ENCODE peak calls at places on chromosomes 5 and 9, in nine cellular contexts. M, O, T, U, P, S, X, G and Z are unnamed samples.

GRCh38 chr5:76716456-76717157 is 681 bp downstream of the F2R start:
- DNase-seq in M (peak), O (no peak), T (peak), U (peak), P (no peak), S (peak), X (no peak), G (no peak), Z (no peak)

GRCh38 chr5:39815701-39816100 is 390.9 kb upstream of the DAB2 start:
- DNase-seq in M (no peak), O (peak), T (no peak), U (no peak), P (no peak), S (no peak), X (no peak), G (peak), Z (no peak)

GRCh38 chr5:88727705-88728313 is 155.2 kb downstream of the MEF2C start:
- DNase-seq in M (peak), O (no peak), T (no peak), U (no peak), P (peak), S (peak), X (no peak), G (peak), Z (no peak)

GRCh38 chr9:98062161-98062560 is 5.6 kb downstream of the NANS start:
- DNase-seq in M (no peak), O (no peak), T (no peak), U (no peak), P (no peak), S (no peak), X (no peak), G (no peak), Z (no peak)

GRCh38 chr9:114318416-114318815 is 4.5 kb upstream of the ORM1 start:
- DNase-seq in M (no peak), O (no peak), T (peak), U (no peak), P (no peak), S (no peak), X (no peak), G (no peak), Z (no peak)

GRCh38 chr9:136769710-136770191 is 5.4 kb upstream of the LCN15 start:
- DNase-seq in M (peak), O (no peak), T (peak), U (no peak), P (no peak), S (peak), X (no peak), G (no peak), Z (no peak)

GRCh38 chr9:97445119-97445701 is 33.3 kb downstream of the TDRD7 start:
- DNase-seq in M (no peak), O (no peak), T (no peak), U (no peak), P (peak), S (no peak), X (no peak), G (no peak), Z (no peak)

GRCh38 chr9:16012621-16013020 is 459.8 kb downstream of the CCDC171 start:
- DNase-seq in M (no peak), O (no peak), T (no peak), U (no peak), P (peak), S (no peak), X (no peak), G (no peak), Z (no peak)

GRCh38 chr5:10652151-10652550 is 88.3 kb downstream of the ANKRD33B start:
- DNase-seq in M (no peak), O (no peak), T (no peak), U (no peak), P (no peak), S (no peak), X (no peak), G (peak), Z (no peak)

GRCh38 chr5:14913141-14913540 is 41.6 kb upstream of the ANKH start:
- DNase-seq in M (no peak), O (peak), T (no peak), U (no peak), P (no peak), S (no peak), X (no peak), G (peak), Z (no peak)

GRCh38 chr9:131473891-131474290 is 28.8 kb upstream of the POMT1 start:
- DNase-seq in M (no peak), O (no peak), T (no peak), U (no peak), P (no peak), S (no peak), X (no peak), G (no peak), Z (no peak)

GRCh38 chr9:38129366-38129765 is 60.3 kb upstream of the SHB start:
- DNase-seq in M (no peak), O (no peak), T (no peak), U (peak), P (no peak), S (no peak), X (no peak), G (no peak), Z (no peak)

GRCh38 chr5:178931846-178932760 is 8.9 kb upstream of the ZNF454 start:
- DNase-seq in M (no peak), O (no peak), T (no peak), U (no peak), P (no peak), S (no peak), X (no peak), G (no peak), Z (no peak)

GRCh38 chr9:133759146-133759900 is 21.2 kb upstream of the SARDH start:
- DNase-seq in M (peak), O (no peak), T (no peak), U (no peak), P (no peak), S (no peak), X (no peak), G (no peak), Z (no peak)

GRCh38 chr9:136485651-136486050 is 2.8 kb upstream of the SEC16A start:
- DNase-seq in M (no peak), O (no peak), T (no peak), U (no peak), P (no peak), S (no peak), X (no peak), G (no peak), Z (no peak)

GRCh38 chr9:126276056-126276728 is 50.4 kb upstream of the MVB12B start:
- DNase-seq in M (no peak), O (no peak), T (no peak), U (no peak), P (no peak), S (no peak), X (no peak), G (no peak), Z (no peak)

GRCh38 chr5:77239126-77239741 is 28.8 kb downstream of the PDE8B start:
- DNase-seq in M (no peak), O (no peak), T (no peak), U (no peak), P (peak), S (no peak), X (no peak), G (no peak), Z (no peak)

GRCh38 chr5:153523196-153523595 is 32.7 kb downstream of the GRIA1 start:
- DNase-seq in M (no peak), O (peak), T (no peak), U (no peak), P (no peak), S (no peak), X (no peak), G (peak), Z (no peak)

GRCh38 chr9:82488702-82489578 is 500.4 kb downstream of the SPATA31D1 start:
- DNase-seq in M (no peak), O (peak), T (no peak), U (peak), P (peak), S (no peak), X (no peak), G (peak), Z (peak)

GRCh38 chr9:97577051-97577450 is 56.1 kb downstream of the TSTD2 start:
- DNase-seq in M (no peak), O (no peak), T (no peak), U (no peak), P (no peak), S (no peak), X (no peak), G (no peak), Z (no peak)

GRCh38 chr5:157912621-157913325 is 53.8 kb upstream of the CLINT1 start:
- DNase-seq in M (no peak), O (no peak), T (peak), U (no peak), P (peak), S (peak), X (no peak), G (no peak), Z (no peak)

GRCh38 chr5:166428264-166428663 is 1863.2 kb upstream of the WWC1 start:
- DNase-seq in M (no peak), O (no peak), T (no peak), U (no peak), P (no peak), S (peak), X (no peak), G (no peak), Z (no peak)

GRCh38 chr9:119963798-119964372 is 594.6 kb upstream of the BRINP1 start:
- DNase-seq in M (no peak), O (peak), T (no peak), U (no peak), P (peak), S (peak), X (peak), G (peak), Z (peak)

GRCh38 chr5:142686210-142686734 is 382 bp upstream of the FGF1 start:
- DNase-seq in M (no peak), O (no peak), T (no peak), U (no peak), P (peak), S (peak), X (no peak), G (peak), Z (no peak)

GRCh38 chr9:121558423-121558950 is 58.8 kb upstream of the GGTA1 start:
- DNase-seq in M (no peak), O (no peak), T (no peak), U (no peak), P (no peak), S (no peak), X (no peak), G (no peak), Z (no peak)

GRCh38 chr5:16456103-16456832 is 9.3 kb downstream of the ZNF622 start:
- DNase-seq in M (peak), O (peak), T (no peak), U (peak), P (peak), S (peak), X (no peak), G (peak), Z (peak)

GRCh38 chr5:179229331-179229761 is 115.9 kb downstream of the ADAMTS2 start:
- DNase-seq in M (no peak), O (no peak), T (no peak), U (no peak), P (no peak), S (no peak), X (no peak), G (no peak), Z (no peak)

GRCh38 chr5:123610665-123611406 is 98.9 kb downstream of the CSNK1G3 start:
- DNase-seq in M (peak), O (peak), T (peak), U (no peak), P (peak), S (peak), X (no peak), G (peak), Z (peak)

GRCh38 chr9:137305060-137305787 is 3.2 kb upstream of the NRARP start:
- DNase-seq in M (no peak), O (no peak), T (peak), U (no peak), P (peak), S (peak), X (peak), G (no peak), Z (no peak)

GRCh38 chr5:180786398-180787005 is 16.1 kb downstream of the MGAT1 start:
- DNase-seq in M (no peak), O (no peak), T (peak), U (no peak), P (no peak), S (no peak), X (no peak), G (no peak), Z (no peak)

GRCh38 chr9:4180907-4181605 is 118.8 kb downstream of the GLIS3 start:
- DNase-seq in M (no peak), O (no peak), T (no peak), U (no peak), P (peak), S (no peak), X (no peak), G (no peak), Z (no peak)

GRCh38 chr5:78964889-78965288 is 20.2 kb downstream of the ARSB start:
- DNase-seq in M (no peak), O (no peak), T (no peak), U (no peak), P (peak), S (peak), X (no peak), G (peak), Z (no peak)

GRCh38 chr5:141094481-141095262 is at the start of gene PCDHB2:
- DNase-seq in M (peak), O (peak), T (no peak), U (peak), P (peak), S (peak), X (peak), G (peak), Z (no peak)

GRCh38 chr5:139461176-139461575 is 1.4 kb downstream of the ECSCR start:
- DNase-seq in M (no peak), O (no peak), T (no peak), U (no peak), P (no peak), S (no peak), X (no peak), G (no peak), Z (no peak)

GRCh38 chr9:122389799-122390481 is 19.1 kb downstream of the PTGS1 start:
- DNase-seq in M (no peak), O (no peak), T (no peak), U (no peak), P (peak), S (no peak), X (no peak), G (no peak), Z (no peak)

GRCh38 chr9:74817281-74818181 is 70.2 kb downstream of the TRPM6 start:
- DNase-seq in M (no peak), O (no peak), T (peak), U (no peak), P (no peak), S (no peak), X (no peak), G (no peak), Z (no peak)

GRCh38 chr5:159965031-159965837 is 43.7 kb upstream of the TTC1 start:
- DNase-seq in M (no peak), O (no peak), T (peak), U (peak), P (peak), S (peak), X (peak), G (peak), Z (no peak)

DNA sequence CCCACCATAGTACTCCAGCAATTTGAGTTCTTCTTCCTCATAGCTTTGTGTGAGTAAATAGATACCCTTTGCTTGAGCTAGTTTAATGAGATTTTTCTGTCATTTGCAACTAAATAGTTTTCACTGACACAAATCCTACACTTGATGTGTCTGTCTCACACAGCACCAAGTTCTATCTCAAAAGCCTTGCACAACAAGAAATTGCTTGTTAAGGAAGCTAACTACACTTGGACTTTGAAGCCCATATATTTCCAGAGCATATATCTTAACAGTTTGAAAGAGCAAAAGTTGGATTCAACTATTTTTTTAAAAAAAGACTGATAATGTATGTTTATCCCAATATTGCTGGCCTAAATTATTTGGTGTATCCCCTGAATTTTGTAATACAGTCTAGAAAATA is 459.2 kb downstream of the ACTL7B start:
- DNase-seq in M (no peak), O (no peak), T (no peak), U (no peak), P (no peak), S (no peak), X (no peak), G (no peak), Z (no peak)
- TF ChIP-seq CTCF in M (no peak), O (no peak), T (no peak), U (no peak), P (no peak), S (no peak), X (no peak), G (no peak), Z (no peak)

GRCh38 chr9:93902780-93903655 is 52.1 kb downstream of the BARX1 start:
- DNase-seq in M (no peak), O (no peak), T (no peak), U (no peak), P (no peak), S (peak), X (no peak), G (no peak), Z (no peak)
- TF ChIP-seq CTCF in M (no peak), O (no peak), T (no peak), U (no peak), P (no peak), S (no peak), X (no peak), G (no peak), Z (no peak)

GRCh38 chr5:177365845-177366527 is 8.3 kb downstream of the RGS14 start:
- DNase-seq in M (peak), O (no peak), T (no peak), U (no peak), P (no peak), S (no peak), X (no peak), G (no peak), Z (no peak)

GRCh38 chr5:177367981-177368960 is 10.5 kb downstream of the RGS14 start:
- DNase-seq in M (no peak), O (no peak), T (no peak), U (no peak), P (peak), S (no peak), X (no peak), G (no peak), Z (no peak)

GRCh38 chr5:177369050-177369912 is 11.6 kb downstream of the RGS14 start:
- DNase-seq in M (no peak), O (no peak), T (no peak), U (no peak), P (peak), S (peak), X (no peak), G (peak), Z (no peak)

GRCh38 chr5:177366528-177367322 is 9.0 kb downstream of the RGS14 start:
- DNase-seq in M (peak), O (no peak), T (peak), U (peak), P (peak), S (peak), X (peak), G (peak), Z (no peak)

DNA sequence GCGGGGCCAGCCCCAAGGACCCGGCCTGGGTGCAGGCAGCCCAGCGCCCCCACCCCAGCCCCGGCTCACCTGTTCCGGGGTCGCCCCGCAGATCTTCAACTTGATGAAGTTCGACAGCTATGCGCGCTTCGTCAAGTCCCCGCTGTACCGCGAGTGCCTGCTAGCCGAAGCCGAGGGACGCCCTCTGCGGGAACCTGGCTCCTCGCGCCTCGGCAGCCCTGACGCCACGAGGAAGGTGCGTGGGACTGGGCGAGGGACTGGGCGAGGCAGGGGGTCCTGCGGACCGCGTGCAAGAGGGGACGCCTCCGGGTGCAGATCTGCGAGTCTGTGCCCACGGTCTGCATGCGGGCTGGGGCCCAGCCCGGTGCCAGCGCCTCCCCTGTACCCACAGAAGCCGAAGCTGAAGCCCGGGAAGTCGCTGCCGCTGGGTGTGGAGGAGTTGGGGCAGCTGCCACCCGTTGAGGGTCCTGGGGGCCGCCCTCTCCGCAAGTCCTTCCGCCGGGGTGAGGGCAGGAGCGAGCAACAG is 9.7 kb downstream of the RGS14 start:
- DNase-seq in M (no peak), O (no peak), T (no peak), U (no peak), P (no peak), S (no peak), X (no peak), G (no peak), Z (no peak)
- TF ChIP-seq CTCF in M (peak), O (no peak), T (no peak), U (no peak), P (peak), S (no peak), X (no peak), G (peak), Z (peak)

DNA sequence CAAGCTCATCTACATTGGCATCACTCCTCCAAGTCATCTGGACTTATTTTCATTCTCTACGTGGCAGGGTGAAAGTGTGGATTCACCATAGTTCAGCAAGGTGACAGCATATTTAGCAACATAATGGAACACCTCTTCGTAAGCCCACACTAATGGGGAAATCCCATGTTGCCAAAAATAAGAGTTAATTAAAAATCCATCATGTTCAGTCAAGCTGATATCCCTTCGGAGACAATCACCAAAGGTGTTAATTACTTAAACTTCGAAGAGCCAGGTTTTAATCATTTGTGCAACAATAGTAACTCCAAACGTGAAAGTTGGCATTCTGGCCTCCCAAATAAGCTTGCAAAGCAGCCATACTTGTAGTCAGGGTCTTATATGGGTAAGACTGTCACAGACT is 242.9 kb downstream of the NSG2 start:
- DNase-seq in M (no peak), O (no peak), T (no peak), U (no peak), P (no peak), S (no peak), X (no peak), G (no peak), Z (no peak)
- TF ChIP-seq CTCF in M (no peak), O (no peak), T (no peak), U (no peak), P (no peak), S (no peak), X (no peak), G (no peak), Z (no peak)

GRCh38 chr5:84086517-84086916 is 298.2 kb downstream of the EDIL3 start:
- DNase-seq in M (no peak), O (no peak), T (no peak), U (no peak), P (peak), S (no peak), X (no peak), G (no peak), Z (no peak)

GRCh38 chr5:84085387-84086041 is 299.2 kb downstream of the EDIL3 start:
- DNase-seq in M (no peak), O (no peak), T (no peak), U (no peak), P (no peak), S (peak), X (no peak), G (no peak), Z (no peak)

GRCh38 chr5:84080908-84081307 is 303.8 kb downstream of the EDIL3 start:
- DNase-seq in M (no peak), O (no peak), T (no peak), U (no peak), P (no peak), S (no peak), X (no peak), G (no peak), Z (no peak)
- TF ChIP-seq CTCF in M (no peak), O (no peak), T (no peak), U (no peak), P (no peak), S (no peak), X (no peak), G (no peak), Z (no peak)

DNA sequence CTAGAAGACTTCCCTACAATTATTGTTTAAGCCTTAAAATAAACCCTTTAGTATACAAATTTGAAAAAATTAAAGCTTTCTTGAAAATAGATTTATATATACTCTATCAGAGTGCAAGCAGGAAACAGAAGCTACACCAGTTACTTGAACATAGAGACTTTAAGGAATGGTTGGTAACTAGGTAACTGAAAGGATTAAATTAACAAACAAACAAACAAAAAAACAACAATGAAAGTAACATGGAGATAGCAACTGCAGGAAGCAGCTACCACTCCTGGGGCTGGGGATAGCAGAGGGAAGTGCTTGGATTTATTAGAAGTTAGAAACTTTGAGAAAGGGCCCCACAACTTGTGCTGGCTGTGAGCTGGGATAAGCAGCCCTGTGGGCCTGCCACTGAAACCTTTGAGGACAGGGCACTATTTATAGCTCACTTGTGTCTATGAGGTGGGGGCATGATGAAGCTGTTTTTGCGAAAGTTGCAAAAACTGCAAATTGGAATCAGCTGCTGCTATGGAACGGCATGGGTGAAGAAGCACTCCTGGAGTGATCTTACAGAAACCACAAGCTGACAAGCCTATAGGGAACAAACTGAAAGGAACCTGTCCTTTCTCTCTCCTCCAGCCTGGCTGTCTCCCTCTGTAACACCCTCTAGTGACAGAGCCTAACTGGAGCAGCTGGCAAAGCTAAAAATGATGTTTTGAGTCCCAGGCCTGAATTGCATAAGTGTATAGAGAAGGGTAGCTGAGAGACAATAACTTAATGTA is 91.3 kb upstream of the RANBP6 start:
- DNase-seq in M (no peak), O (no peak), T (no peak), U (no peak), P (peak), S (peak), X (no peak), G (peak), Z (no peak)
- TF ChIP-seq CTCF in M (peak), O (peak), T (no peak), U (peak), P (peak), S (peak), X (peak), G (peak), Z (peak)